ENCODE peak calls at places on chromosomes 7 and 10, in six cellular contexts. W is RPMI7951, Z is MV-4-11, E is dermis microvascular lymphatic vessel endothelial cell, M is PC-3, Q is NCI-H1694 treated with DMSO at 0.1 percent for 48 hours. C is an unnamed sample.

GRCh38 chr7:135199439-135199838 is 11.9 kb downstream of the WDR91 start:
- DNase-seq in W (no peak), Z (no peak), E (no peak), M (no peak), Q (no peak), C (no peak)

GRCh38 chr7:42843209-42843800 is 68.6 kb downstream of the C7orf25 start:
- DNase-seq in W (peak), Z (no peak), E (peak), M (peak), Q (peak), C (peak)

GRCh38 chr7:138739859-138740258 is 38.7 kb upstream of the SVOPL start:
- DNase-seq in W (no peak), Z (no peak), E (no peak), M (no peak), Q (no peak), C (no peak)

GRCh38 chr10:79380125-79380917 is 33.1 kb downstream of the PPIF start:
- DNase-seq in W (no peak), Z (no peak), E (no peak), M (peak), Q (no peak), C (peak)

GRCh38 chr7:27151341-27151944 is 940 bp downstream of the HOXA3 start:
- DNase-seq in W (no peak), Z (no peak), E (peak), M (peak), Q (no peak), C (no peak)

GRCh38 chr7:134480730-134481129 is 21.8 kb upstream of the AKR1B1 start:
- DNase-seq in W (peak), Z (peak), E (peak), M (peak), Q (no peak), C (no peak)

GRCh38 chr7:73599916-73600315 is 21.5 kb upstream of the TBL2 start:
- DNase-seq in W (no peak), Z (no peak), E (no peak), M (no peak), Q (no peak), C (no peak)

GRCh38 chr10:103759100-103759781 is 96.1 kb downstream of the SH3PXD2A start:
- DNase-seq in W (peak), Z (peak), E (peak), M (peak), Q (peak), C (peak)

GRCh38 chr10:118904284-118904683 is 125.2 kb upstream of the NANOS1 start:
- DNase-seq in W (no peak), Z (no peak), E (no peak), M (no peak), Q (no peak), C (no peak)

GRCh38 chr7:50812847-50813475 is 30.3 kb upstream of the GRB10 start:
- DNase-seq in W (peak), Z (no peak), E (peak), M (peak), Q (no peak), C (peak)

GRCh38 chr10:13709931-13710690 is 123.3 kb downstream of the PRPF18 start:
- DNase-seq in W (no peak), Z (no peak), E (no peak), M (no peak), Q (peak), C (no peak)

GRCh38 chr7:50422858-50423257 is 27.3 kb downstream of the FIGNL1 start:
- DNase-seq in W (no peak), Z (no peak), E (no peak), M (no peak), Q (no peak), C (no peak)

GRCh38 chr7:91182819-91183405 is 81.3 kb upstream of the FZD1 start:
- DNase-seq in W (peak), Z (no peak), E (peak), M (peak), Q (no peak), C (no peak)

GRCh38 chr7:44768663-44769361 is 20.2 kb downstream of the ZMIZ2 start:
- DNase-seq in W (no peak), Z (no peak), E (no peak), M (no peak), Q (peak), C (no peak)

GRCh38 chr7:155744931-155745683 is 67.2 kb downstream of the SHH start:
- DNase-seq in W (no peak), Z (no peak), E (no peak), M (no peak), Q (no peak), C (no peak)

GRCh38 chr7:117172283-117172682 is 150.6 kb downstream of the WNT2 start:
- DNase-seq in W (no peak), Z (no peak), E (no peak), M (no peak), Q (no peak), C (no peak)

GRCh38 chr10:102648889-102649752 is 4.8 kb downstream of the TRIM8 start:
- DNase-seq in W (no peak), Z (no peak), E (no peak), M (no peak), Q (no peak), C (peak)

GRCh38 chr7:105611856-105612775 is 30.8 kb upstream of the EFCAB10 start:
- DNase-seq in W (no peak), Z (no peak), E (no peak), M (peak), Q (no peak), C (no peak)

GRCh38 chr7:100089458-100090201 is 861 bp downstream of the COPS6 start:
- DNase-seq in W (no peak), Z (peak), E (no peak), M (no peak), Q (no peak), C (no peak)